ENCODE peak calls at places on chromosomes 1 and 21, in seven cellular contexts. One of them, this sample, is unnamed.

GRCh38 chr1:248892590-248892989 is 13.4 kb upstream of the PGBD2 start:
- DNase-seq in T-cell: no peak
- DNase-seq in GM04504: no peak
- DNase-seq in ureter: no peak
- DNase-seq in activated T-cell treated with anti-CD3 and anti-CD28 coated beads, Interleukin-2, amount 50 U/mL, for 72 hours: no peak
- DNase-seq in left colon: no peak
- DNase-seq in HS-27A: no peak
- DNase-seq in this sample: no peak

GRCh38 chr1:71593523-71593922 is 512.7 kb upstream of the ZRANB2 start:
- DNase-seq in T-cell: no peak
- DNase-seq in GM04504: no peak
- DNase-seq in ureter: no peak
- DNase-seq in activated T-cell treated with anti-CD3 and anti-CD28 coated beads, Interleukin-2, amount 50 U/mL, for 72 hours: no peak
- DNase-seq in left colon: no peak
- DNase-seq in HS-27A: no peak
- DNase-seq in this sample: no peak

GRCh38 chr21:34198232-34199120 is 125.1 kb downstream of the MRPS6 start:
- DNase-seq in T-cell: peak
- DNase-seq in GM04504: no peak
- DNase-seq in ureter: no peak
- DNase-seq in activated T-cell treated with anti-CD3 and anti-CD28 coated beads, Interleukin-2, amount 50 U/mL, for 72 hours: peak
- DNase-seq in left colon: no peak
- DNase-seq in HS-27A: no peak
- DNase-seq in this sample: peak

GRCh38 chr21:29271927-29272333 is 26.8 kb upstream of the BACH1 start:
- DNase-seq in T-cell: no peak
- DNase-seq in GM04504: peak
- DNase-seq in ureter: no peak
- DNase-seq in activated T-cell treated with anti-CD3 and anti-CD28 coated beads, Interleukin-2, amount 50 U/mL, for 72 hours: no peak
- DNase-seq in left colon: no peak
- DNase-seq in HS-27A: no peak
- DNase-seq in this sample: no peak

GRCh38 chr1:202311880-202312635 is 29.7 kb downstream of the UBE2T start:
- DNase-seq in T-cell: no peak
- DNase-seq in GM04504: no peak
- DNase-seq in ureter: no peak
- DNase-seq in activated T-cell treated with anti-CD3 and anti-CD28 coated beads, Interleukin-2, amount 50 U/mL, for 72 hours: no peak
- DNase-seq in left colon: no peak
- DNase-seq in HS-27A: no peak
- DNase-seq in this sample: no peak

GRCh38 chr1:178650950-178651461 is 74.0 kb upstream of the RALGPS2 start:
- DNase-seq in T-cell: no peak
- DNase-seq in GM04504: no peak
- DNase-seq in ureter: no peak
- DNase-seq in activated T-cell treated with anti-CD3 and anti-CD28 coated beads, Interleukin-2, amount 50 U/mL, for 72 hours: no peak
- DNase-seq in left colon: peak
- DNase-seq in HS-27A: no peak
- DNase-seq in this sample: no peak

GRCh38 chr21:15159382-15160020 is 94.7 kb upstream of the NRIP1 start:
- DNase-seq in T-cell: no peak
- DNase-seq in GM04504: no peak
- DNase-seq in ureter: no peak
- DNase-seq in activated T-cell treated with anti-CD3 and anti-CD28 coated beads, Interleukin-2, amount 50 U/mL, for 72 hours: no peak
- DNase-seq in left colon: no peak
- DNase-seq in HS-27A: no peak
- DNase-seq in this sample: no peak

GRCh38 chr1:231957361-231957760 is 330.8 kb downstream of the DISC1 start:
- DNase-seq in T-cell: no peak
- DNase-seq in GM04504: no peak
- DNase-seq in ureter: no peak
- DNase-seq in activated T-cell treated with anti-CD3 and anti-CD28 coated beads, Interleukin-2, amount 50 U/mL, for 72 hours: no peak
- DNase-seq in left colon: no peak
- DNase-seq in HS-27A: no peak
- DNase-seq in this sample: no peak

GRCh38 chr1:6917067-6917466 is 131.8 kb downstream of the CAMTA1 start:
- DNase-seq in T-cell: no peak
- DNase-seq in GM04504: no peak
- DNase-seq in ureter: no peak
- DNase-seq in activated T-cell treated with anti-CD3 and anti-CD28 coated beads, Interleukin-2, amount 50 U/mL, for 72 hours: no peak
- DNase-seq in left colon: peak
- DNase-seq in HS-27A: no peak
- DNase-seq in this sample: no peak

GRCh38 chr21:45455321-45456013 is 50.5 kb downstream of the COL18A1 start:
- DNase-seq in T-cell: no peak
- DNase-seq in GM04504: no peak
- DNase-seq in ureter: peak
- DNase-seq in activated T-cell treated with anti-CD3 and anti-CD28 coated beads, Interleukin-2, amount 50 U/mL, for 72 hours: no peak
- DNase-seq in left colon: no peak
- DNase-seq in HS-27A: no peak
- DNase-seq in this sample: no peak